ENCODE peak calls at places on chromosomes 12 and 14, in seven cellular contexts. O is AG10803; W is glutamatergic neuron; M is stimulated activated CD4-positive, alpha-beta T cell treated with anti-CD3 and anti-CD28 coated beads, Interleukin-12 subunit alpha, Interleukin-12 subunit beta, amount 100 ng/mL, for 24 hours; G is colonic mucosa; Z is left ventricle myocardium inferior; D is IMR-90. E is an unnamed sample.
A peak's percentile ranks its signal among the peaks of the same experiment; 100 is the strongest.

GRCh38 chr12:110355080-110355479 is 48.4 kb downstream of the ANAPC7 start:
- DNase-seq in D (no peak), Z (no peak), M (no peak), G (no peak), W (no peak), O (no peak), E (peak; percentile 27)

GRCh38 chr14:29242755-29243340 is 476.3 kb downstream of the FOXG1 start:
- DNase-seq in O (peak; percentile 16), W (no peak), G (no peak), M (no peak), D (peak; percentile 8), Z (no peak), E (peak; percentile 7)

GRCh38 chr12:65192963-65193516 is 23.7 kb downstream of the LEMD3 start:
- DNase-seq in O (no peak), Z (no peak), W (no peak), D (peak; percentile 21), G (no peak), M (no peak), E (no peak)

GRCh38 chr14:95319312-95320075 is at the start of gene CLMN:
- DNase-seq in D (peak; percentile 4), G (peak; percentile 70), W (peak; percentile 50), O (peak; percentile 12), Z (peak; percentile 44), M (no peak), E (no peak)

GRCh38 chr14:60647837-60648168 is 1.5 kb downstream of the SIX1 start:
- DNase-seq in D (no peak), M (no peak), G (no peak), O (no peak), W (no peak), Z (no peak), E (no peak)

GRCh38 chr14:33950320-33951182 is at the start of gene EGLN3:
- DNase-seq in Z (peak; percentile 92), M (peak; percentile 48), W (peak; percentile 88), G (peak; percentile 95), D (peak; percentile 44), O (peak; percentile 51), E (no peak)

GRCh38 chr14:94548999-94549985 is 11.9 kb upstream of the SERPINA4 start:
- DNase-seq in W (peak; percentile 90), D (peak; percentile 36), Z (peak; percentile 47), G (peak; percentile 59), M (peak; percentile 70), O (peak; percentile 35), E (no peak)

GRCh38 chr12:103546959-103547358 is 40.1 kb upstream of the STAB2 start:
- DNase-seq in Z (no peak), M (no peak), O (no peak), G (no peak), D (no peak), W (no peak), E (no peak)

GRCh38 chr12:100403446-100403845 is 46.6 kb downstream of the SLC17A8 start:
- DNase-seq in O (no peak), M (no peak), Z (no peak), W (no peak), D (no peak), G (no peak), E (no peak)

GRCh38 chr14:22417914-22418313 is 171.1 kb downstream of the DAD1 start:
- DNase-seq in G (no peak), W (no peak), O (no peak), Z (no peak), D (no peak), M (no peak), E (no peak)

GRCh38 chr12:42213023-42213422 is 25.0 kb downstream of the YAF2 start:
- DNase-seq in D (peak; percentile 59), O (no peak), W (no peak), M (no peak), G (peak; percentile 28), Z (no peak), E (no peak)

GRCh38 chr12:69655616-69656336 is 43.3 kb downstream of the BEST3 start:
- DNase-seq in O (peak; percentile 91), D (peak; percentile 90), Z (no peak), G (no peak), W (no peak), M (no peak), E (no peak)

GRCh38 chr12:129110575-129110974 is 257.3 kb downstream of the GLT1D1 start:
- DNase-seq in O (no peak), M (no peak), G (no peak), W (no peak), D (no peak), Z (no peak), E (no peak)

GRCh38 chr12:121038861-121039654 is at the start of gene OASL:
- DNase-seq in G (peak; percentile 68), D (no peak), O (peak; percentile 68), W (no peak), Z (no peak), M (peak; percentile 19), E (no peak)

GRCh38 chr14:23481362-23481970 is 12.0 kb downstream of the NGDN start:
- DNase-seq in O (no peak), Z (no peak), W (no peak), M (no peak), G (no peak), D (peak; percentile 23), E (no peak)

GRCh38 chr12:15216036-15216889 is 5.0 kb downstream of the RERG start:
- DNase-seq in W (no peak), G (no peak), O (no peak), M (no peak), D (no peak), Z (no peak), E (no peak)

GRCh38 chr12:47725091-47725772 is at the start of gene ENDOU:
- DNase-seq in G (no peak), D (no peak), Z (no peak), O (no peak), W (no peak), M (no peak), E (no peak)

GRCh38 chr14:104596451-104596918 is 8.1 kb downstream of the TMEM179 start:
- DNase-seq in D (no peak), Z (peak; percentile 6), G (no peak), O (no peak), M (no peak), W (peak; percentile 12), E (no peak)

GRCh38 chr12:109915171-109916040 is 15.3 kb downstream of the TCHP start:
- DNase-seq in D (no peak), Z (no peak), M (no peak), G (no peak), W (no peak), O (no peak), E (no peak)

GRCh38 chr14:93056166-93056839 is 59.4 kb downstream of the ITPK1 start:
- DNase-seq in M (no peak), G (no peak), W (no peak), O (no peak), D (no peak), Z (no peak), E (no peak)

GRCh38 chr12:122265433-122265832 is 861 bp downstream of the VPS33A start:
- DNase-seq in G (no peak), D (no peak), O (no peak), Z (no peak), W (no peak), M (no peak), E (no peak)

GRCh38 chr14:58299665-58300202 is 1.4 kb downstream of the ARID4A start:
- DNase-seq in O (no peak), W (no peak), M (no peak), D (no peak), Z (no peak), G (peak; percentile 57), E (no peak)

GRCh38 chr12:46304080-46304479 is 35.2 kb upstream of the SLC38A1 start:
- DNase-seq in Z (no peak), W (no peak), M (no peak), G (no peak), D (peak; percentile 12), O (peak; percentile 41), E (no peak)

GRCh38 chr12:67068773-67069450 is 200.2 kb upstream of the CAND1 start:
- DNase-seq in Z (no peak), M (peak; percentile 38), W (peak; percentile 70), D (peak; percentile 7), G (peak; percentile 70), O (peak; percentile 24), E (no peak)

GRCh38 chr12:89244536-89244935 is 107.8 kb downstream of the DUSP6 start:
- DNase-seq in O (peak; percentile 73), D (peak; percentile 64), Z (no peak), M (no peak), G (no peak), W (no peak), E (no peak)

GRCh38 chr12:43285248-43285647 is 266.8 kb downstream of the ADAMTS20 start:
- DNase-seq in M (no peak), W (no peak), D (peak; percentile 98), O (peak; percentile 77), G (no peak), Z (no peak), E (no peak)

GRCh38 chr14:77489051-77489450 is 9.6 kb downstream of the ISM2 start:
- DNase-seq in Z (no peak), G (no peak), M (no peak), O (no peak), D (no peak), W (no peak), E (no peak)

GRCh38 chr14:88228519-88229236 is 94.4 kb downstream of the KCNK10 start:
- DNase-seq in G (no peak), M (no peak), W (no peak), O (no peak), D (no peak), Z (no peak), E (no peak)

GRCh38 chr12:40730281-40730680 is 38.0 kb downstream of the CNTN1 start:
- DNase-seq in D (no peak), M (no peak), O (no peak), W (no peak), G (no peak), Z (no peak), E (no peak)

E was measured in SW 1271.